ENCODE peak calls at places on chromosome 15, in nine cellular contexts. One of them, this sample, is unnamed.

GRCh38 chr15:66899555-66900350 is 165.6 kb upstream of the SMAD3 start:
- DNase-seq in GM04504: peak
- DNase-seq in HuH-7.5: no peak
- DNase-seq in AG04450: no peak
- DNase-seq in tibial artery: no peak
- DNase-seq in LNCaP clone FGC: no peak
- DNase-seq in posterior cingulate gyrus: no peak
- DNase-seq in endothelial cell of umbilical vein: no peak
- DNase-seq in uterus: no peak
- DNase-seq in this sample: peak

GRCh38 chr15:92527197-92527596 is 128.4 kb downstream of the FAM174B start:
- DNase-seq in posterior cingulate gyrus: no peak
- DNase-seq in uterus: no peak
- DNase-seq in HuH-7.5: no peak
- DNase-seq in tibial artery: peak
- DNase-seq in LNCaP clone FGC: peak
- DNase-seq in AG04450: no peak
- DNase-seq in endothelial cell of umbilical vein: peak
- DNase-seq in GM04504: no peak
- DNase-seq in this sample: peak

GRCh38 chr15:90141646-90142045 is 39.4 kb upstream of the IDH2 start:
- DNase-seq in posterior cingulate gyrus: no peak
- DNase-seq in endothelial cell of umbilical vein: peak
- DNase-seq in tibial artery: no peak
- DNase-seq in uterus: no peak
- DNase-seq in AG04450: no peak
- DNase-seq in LNCaP clone FGC: no peak
- DNase-seq in HuH-7.5: no peak
- DNase-seq in GM04504: no peak
- DNase-seq in this sample: no peak

GRCh38 chr15:81723758-81724157 is 322.1 kb downstream of the MEX3B start:
- DNase-seq in posterior cingulate gyrus: no peak
- DNase-seq in HuH-7.5: no peak
- DNase-seq in tibial artery: peak
- DNase-seq in LNCaP clone FGC: peak
- DNase-seq in AG04450: no peak
- DNase-seq in endothelial cell of umbilical vein: no peak
- DNase-seq in uterus: peak
- DNase-seq in GM04504: no peak
- DNase-seq in this sample: no peak

GRCh38 chr15:60966316-60966715 is 262.8 kb downstream of the RORA start:
- DNase-seq in posterior cingulate gyrus: no peak
- DNase-seq in tibial artery: no peak
- DNase-seq in endothelial cell of umbilical vein: no peak
- DNase-seq in uterus: no peak
- DNase-seq in AG04450: no peak
- DNase-seq in LNCaP clone FGC: no peak
- DNase-seq in HuH-7.5: no peak
- DNase-seq in GM04504: no peak
- DNase-seq in this sample: no peak

GRCh38 chr15:50669611-50670010 is 17.0 kb downstream of the TRPM7 start:
- DNase-seq in GM04504: no peak
- DNase-seq in endothelial cell of umbilical vein: no peak
- DNase-seq in tibial artery: no peak
- DNase-seq in LNCaP clone FGC: no peak
- DNase-seq in AG04450: no peak
- DNase-seq in HuH-7.5: no peak
- DNase-seq in posterior cingulate gyrus: no peak
- DNase-seq in uterus: no peak
- DNase-seq in this sample: no peak

GRCh38 chr15:65195542-65196026 is 10.4 kb upstream of the CLPX start:
- DNase-seq in endothelial cell of umbilical vein: no peak
- DNase-seq in posterior cingulate gyrus: no peak
- DNase-seq in HuH-7.5: no peak
- DNase-seq in LNCaP clone FGC: no peak
- DNase-seq in tibial artery: no peak
- DNase-seq in uterus: peak
- DNase-seq in GM04504: no peak
- DNase-seq in AG04450: no peak
- DNase-seq in this sample: peak

GRCh38 chr15:25784876-25785642 is 78.1 kb downstream of the ATP10A start:
- DNase-seq in tibial artery: peak
- DNase-seq in LNCaP clone FGC: no peak
- DNase-seq in uterus: no peak
- DNase-seq in GM04504: peak
- DNase-seq in endothelial cell of umbilical vein: no peak
- DNase-seq in HuH-7.5: no peak
- DNase-seq in AG04450: peak
- DNase-seq in posterior cingulate gyrus: no peak
- DNase-seq in this sample: peak

GRCh38 chr15:29057856-29058255 is 172.1 kb downstream of the APBA2 start:
- DNase-seq in uterus: no peak
- DNase-seq in GM04504: no peak
- DNase-seq in LNCaP clone FGC: no peak
- DNase-seq in endothelial cell of umbilical vein: no peak
- DNase-seq in tibial artery: no peak
- DNase-seq in posterior cingulate gyrus: no peak
- DNase-seq in HuH-7.5: no peak
- DNase-seq in AG04450: no peak
- DNase-seq in this sample: no peak

GRCh38 chr15:80780416-80781221 is 1.4 kb downstream of the CEMIP start:
- DNase-seq in endothelial cell of umbilical vein: peak
- DNase-seq in AG04450: no peak
- DNase-seq in posterior cingulate gyrus: no peak
- DNase-seq in HuH-7.5: peak
- DNase-seq in GM04504: no peak
- DNase-seq in tibial artery: no peak
- DNase-seq in LNCaP clone FGC: peak
- DNase-seq in uterus: peak
- DNase-seq in this sample: no peak

GRCh38 chr15:81163961-81164800 is 30.1 kb downstream of the CFAP161 start:
- DNase-seq in GM04504: no peak
- DNase-seq in tibial artery: no peak
- DNase-seq in posterior cingulate gyrus: no peak
- DNase-seq in HuH-7.5: peak
- DNase-seq in LNCaP clone FGC: no peak
- DNase-seq in AG04450: peak
- DNase-seq in uterus: no peak
- DNase-seq in endothelial cell of umbilical vein: no peak
- DNase-seq in this sample: no peak

GRCh38 chr15:80093854-80094418 is 34.5 kb downstream of the ZFAND6 start:
- DNase-seq in endothelial cell of umbilical vein: peak
- DNase-seq in GM04504: no peak
- DNase-seq in AG04450: no peak
- DNase-seq in LNCaP clone FGC: peak
- DNase-seq in HuH-7.5: no peak
- DNase-seq in posterior cingulate gyrus: no peak
- DNase-seq in tibial artery: peak
- DNase-seq in uterus: peak
- DNase-seq in this sample: peak

GRCh38 chr15:64274541-64274940 is 81.4 kb downstream of the CSNK1G1 start:
- DNase-seq in HuH-7.5: no peak
- DNase-seq in LNCaP clone FGC: no peak
- DNase-seq in AG04450: no peak
- DNase-seq in posterior cingulate gyrus: no peak
- DNase-seq in endothelial cell of umbilical vein: no peak
- DNase-seq in tibial artery: no peak
- DNase-seq in uterus: no peak
- DNase-seq in GM04504: no peak
- DNase-seq in this sample: no peak

GRCh38 chr15:47184003-47184404 is 533.3 kb upstream of the SEMA6D start:
- DNase-seq in endothelial cell of umbilical vein: peak
- DNase-seq in posterior cingulate gyrus: peak
- DNase-seq in LNCaP clone FGC: no peak
- DNase-seq in GM04504: no peak
- DNase-seq in tibial artery: no peak
- DNase-seq in AG04450: no peak
- DNase-seq in uterus: no peak
- DNase-seq in HuH-7.5: peak
- DNase-seq in this sample: no peak

GRCh38 chr15:98658831-98659699 is 10.7 kb downstream of the IGF1R start:
- DNase-seq in GM04504: no peak
- DNase-seq in LNCaP clone FGC: no peak
- DNase-seq in tibial artery: peak
- DNase-seq in posterior cingulate gyrus: no peak
- DNase-seq in HuH-7.5: peak
- DNase-seq in endothelial cell of umbilical vein: peak
- DNase-seq in AG04450: no peak
- DNase-seq in uterus: peak
- DNase-seq in this sample: no peak

GRCh38 chr15:58043192-58043903 is 22.2 kb downstream of the ALDH1A2 start:
- DNase-seq in posterior cingulate gyrus: no peak
- DNase-seq in LNCaP clone FGC: no peak
- DNase-seq in uterus: no peak
- DNase-seq in tibial artery: peak
- DNase-seq in HuH-7.5: no peak
- DNase-seq in endothelial cell of umbilical vein: peak
- DNase-seq in GM04504: peak
- DNase-seq in AG04450: peak
- DNase-seq in this sample: no peak

GRCh38 chr15:40323953-40324937 is 753 bp downstream of the INAFM2 start:
- DNase-seq in GM04504: no peak
- DNase-seq in HuH-7.5: peak
- DNase-seq in LNCaP clone FGC: no peak
- DNase-seq in tibial artery: no peak
- DNase-seq in endothelial cell of umbilical vein: peak
- DNase-seq in posterior cingulate gyrus: peak
- DNase-seq in uterus: no peak
- DNase-seq in AG04450: no peak
- DNase-seq in this sample: no peak

GRCh38 chr15:66704019-66704782 is 2.2 kb downstream of the SMAD6 start:
- DNase-seq in AG04450: no peak
- DNase-seq in uterus: no peak
- DNase-seq in GM04504: no peak
- DNase-seq in posterior cingulate gyrus: no peak
- DNase-seq in tibial artery: no peak
- DNase-seq in HuH-7.5: peak
- DNase-seq in endothelial cell of umbilical vein: no peak
- DNase-seq in LNCaP clone FGC: no peak
- DNase-seq in this sample: no peak

GRCh38 chr15:67146214-67146613 is 80.8 kb downstream of the SMAD3 start:
- DNase-seq in uterus: peak
- DNase-seq in endothelial cell of umbilical vein: peak
- DNase-seq in HuH-7.5: no peak
- DNase-seq in posterior cingulate gyrus: no peak
- DNase-seq in AG04450: peak
- DNase-seq in tibial artery: no peak
- DNase-seq in LNCaP clone FGC: no peak
- DNase-seq in GM04504: no peak
- DNase-seq in this sample: peak

GRCh38 chr15:84595660-84596059 is 5.1 kb upstream of the ZSCAN2 start:
- DNase-seq in tibial artery: no peak
- DNase-seq in AG04450: no peak
- DNase-seq in posterior cingulate gyrus: no peak
- DNase-seq in HuH-7.5: no peak
- DNase-seq in GM04504: no peak
- DNase-seq in LNCaP clone FGC: no peak
- DNase-seq in endothelial cell of umbilical vein: no peak
- DNase-seq in uterus: no peak
- DNase-seq in this sample: no peak

GRCh38 chr15:40481671-40482070 is 10.9 kb downstream of the CHST14 start:
- DNase-seq in HuH-7.5: no peak
- DNase-seq in endothelial cell of umbilical vein: no peak
- DNase-seq in posterior cingulate gyrus: no peak
- DNase-seq in tibial artery: no peak
- DNase-seq in AG04450: no peak
- DNase-seq in LNCaP clone FGC: no peak
- DNase-seq in uterus: no peak
- DNase-seq in GM04504: no peak
- DNase-seq in this sample: no peak

GRCh38 chr15:100723323-100723801 is 121.0 kb downstream of the ASB7 start:
- DNase-seq in tibial artery: no peak
- DNase-seq in AG04450: no peak
- DNase-seq in posterior cingulate gyrus: no peak
- DNase-seq in LNCaP clone FGC: no peak
- DNase-seq in endothelial cell of umbilical vein: no peak
- DNase-seq in uterus: no peak
- DNase-seq in GM04504: no peak
- DNase-seq in HuH-7.5: no peak
- DNase-seq in this sample: no peak

GRCh38 chr15:58934521-58934920 is 1.0 kb upstream of the SLTM start:
- DNase-seq in AG04450: no peak
- DNase-seq in tibial artery: no peak
- DNase-seq in uterus: no peak
- DNase-seq in LNCaP clone FGC: no peak
- DNase-seq in HuH-7.5: no peak
- DNase-seq in posterior cingulate gyrus: no peak
- DNase-seq in endothelial cell of umbilical vein: no peak
- DNase-seq in GM04504: no peak
- DNase-seq in this sample: no peak

GRCh38 chr15:47246317-47246716 is 471.0 kb upstream of the SEMA6D start:
- DNase-seq in LNCaP clone FGC: no peak
- DNase-seq in endothelial cell of umbilical vein: peak
- DNase-seq in posterior cingulate gyrus: no peak
- DNase-seq in uterus: no peak
- DNase-seq in HuH-7.5: no peak
- DNase-seq in AG04450: no peak
- DNase-seq in GM04504: no peak
- DNase-seq in tibial artery: no peak
- DNase-seq in this sample: no peak

GRCh38 chr15:100108346-100108745 is 233.4 kb downstream of the ADAMTS17 start:
- DNase-seq in AG04450: no peak
- DNase-seq in uterus: peak
- DNase-seq in LNCaP clone FGC: no peak
- DNase-seq in posterior cingulate gyrus: no peak
- DNase-seq in tibial artery: no peak
- DNase-seq in HuH-7.5: no peak
- DNase-seq in GM04504: no peak
- DNase-seq in endothelial cell of umbilical vein: no peak
- DNase-seq in this sample: peak

GRCh38 chr15:80118956-80119355 is 33.8 kb upstream of the FAH start:
- DNase-seq in LNCaP clone FGC: no peak
- DNase-seq in uterus: no peak
- DNase-seq in endothelial cell of umbilical vein: no peak
- DNase-seq in posterior cingulate gyrus: no peak
- DNase-seq in GM04504: no peak
- DNase-seq in AG04450: no peak
- DNase-seq in HuH-7.5: no peak
- DNase-seq in tibial artery: no peak
- DNase-seq in this sample: no peak

GRCh38 chr15:81483496-81483895 is 109.5 kb upstream of the TMC3 start:
- DNase-seq in endothelial cell of umbilical vein: no peak
- DNase-seq in uterus: no peak
- DNase-seq in posterior cingulate gyrus: no peak
- DNase-seq in HuH-7.5: no peak
- DNase-seq in GM04504: no peak
- DNase-seq in tibial artery: no peak
- DNase-seq in AG04450: no peak
- DNase-seq in LNCaP clone FGC: no peak
- DNase-seq in this sample: no peak

GRCh38 chr15:62648954-62649353 is 393.6 kb upstream of the TPM1 start:
- DNase-seq in HuH-7.5: no peak
- DNase-seq in AG04450: no peak
- DNase-seq in GM04504: no peak
- DNase-seq in tibial artery: no peak
- DNase-seq in posterior cingulate gyrus: no peak
- DNase-seq in LNCaP clone FGC: no peak
- DNase-seq in endothelial cell of umbilical vein: no peak
- DNase-seq in uterus: no peak
- DNase-seq in this sample: no peak

GRCh38 chr15:58490405-58491150 is 58.8 kb downstream of the LIPC start:
- DNase-seq in tibial artery: no peak
- DNase-seq in GM04504: no peak
- DNase-seq in HuH-7.5: no peak
- DNase-seq in uterus: peak
- DNase-seq in LNCaP clone FGC: no peak
- DNase-seq in posterior cingulate gyrus: peak
- DNase-seq in endothelial cell of umbilical vein: no peak
- DNase-seq in AG04450: no peak
- DNase-seq in this sample: no peak

GRCh38 chr15:91224750-91225380 is 124.8 kb downstream of the SV2B start:
- DNase-seq in AG04450: no peak
- DNase-seq in posterior cingulate gyrus: no peak
- DNase-seq in HuH-7.5: peak
- DNase-seq in endothelial cell of umbilical vein: peak
- DNase-seq in uterus: no peak
- DNase-seq in LNCaP clone FGC: no peak
- DNase-seq in GM04504: peak
- DNase-seq in tibial artery: no peak
- DNase-seq in this sample: no peak

GRCh38 chr15:57873564-57874209 is 167.2 kb downstream of the POLR2M start:
- DNase-seq in GM04504: no peak
- DNase-seq in LNCaP clone FGC: no peak
- DNase-seq in tibial artery: no peak
- DNase-seq in uterus: no peak
- DNase-seq in posterior cingulate gyrus: no peak
- DNase-seq in AG04450: no peak
- DNase-seq in endothelial cell of umbilical vein: peak
- DNase-seq in HuH-7.5: no peak
- DNase-seq in this sample: no peak

This sample was measured in sigmoid colon.